ENCODE peak calls at places on chromosomes 11 and 22, in five cellular contexts. One of them, this sample, is unnamed.

GRCh38 chr22:41762980-41763779 is 37.3 kb upstream of the CCDC134 start:
- DNase-seq in fibroblast of pulmonary artery: peak
- DNase-seq in CD8-positive, alpha-beta T cell: peak
- DNase-seq in choroid plexus epithelial cell: peak
- DNase-seq in left lung: no peak
- DNase-seq in this sample: no peak

GRCh38 chr11:2180347-2180746 is 8.7 kb upstream of the TH start:
- DNase-seq in CD8-positive, alpha-beta T cell: no peak
- DNase-seq in left lung: no peak
- DNase-seq in choroid plexus epithelial cell: no peak
- DNase-seq in fibroblast of pulmonary artery: no peak
- DNase-seq in this sample: no peak

GRCh38 chr11:90594658-90595057 is 371.8 kb upstream of the CHORDC1 start:
- DNase-seq in left lung: no peak
- DNase-seq in CD8-positive, alpha-beta T cell: no peak
- DNase-seq in fibroblast of pulmonary artery: no peak
- DNase-seq in choroid plexus epithelial cell: no peak
- DNase-seq in this sample: no peak

GRCh38 chr11:75386912-75387311 is 12.4 kb upstream of the RPS3 start:
- DNase-seq in CD8-positive, alpha-beta T cell: no peak
- DNase-seq in fibroblast of pulmonary artery: no peak
- DNase-seq in choroid plexus epithelial cell: no peak
- DNase-seq in left lung: no peak
- DNase-seq in this sample: no peak

GRCh38 chr11:45431301-45432018 is 145.3 kb upstream of the SYT13 start:
- DNase-seq in choroid plexus epithelial cell: no peak
- DNase-seq in fibroblast of pulmonary artery: no peak
- DNase-seq in left lung: no peak
- DNase-seq in CD8-positive, alpha-beta T cell: no peak
- DNase-seq in this sample: no peak

GRCh38 chr22:50315289-50316113 is 8.1 kb upstream of the PLXNB2 start:
- DNase-seq in CD8-positive, alpha-beta T cell: no peak
- DNase-seq in choroid plexus epithelial cell: no peak
- DNase-seq in fibroblast of pulmonary artery: no peak
- DNase-seq in left lung: peak
- DNase-seq in this sample: no peak

GRCh38 chr11:68256331-68256741 is 15.4 kb downstream of the C11orf24 start:
- DNase-seq in CD8-positive, alpha-beta T cell: no peak
- DNase-seq in fibroblast of pulmonary artery: peak
- DNase-seq in choroid plexus epithelial cell: peak
- DNase-seq in left lung: no peak
- DNase-seq in this sample: peak

GRCh38 chr11:45485070-45485716 is 180.2 kb downstream of the CHST1 start:
- DNase-seq in left lung: no peak
- DNase-seq in fibroblast of pulmonary artery: no peak
- DNase-seq in choroid plexus epithelial cell: peak
- DNase-seq in CD8-positive, alpha-beta T cell: no peak
- DNase-seq in this sample: no peak

GRCh38 chr11:36292311-36292722 is 3.1 kb upstream of the COMMD9 start:
- DNase-seq in CD8-positive, alpha-beta T cell: no peak
- DNase-seq in choroid plexus epithelial cell: peak
- DNase-seq in left lung: no peak
- DNase-seq in fibroblast of pulmonary artery: peak
- DNase-seq in this sample: peak

GRCh38 chr11:27392715-27393114 is 29.7 kb upstream of the CCDC34 start:
- DNase-seq in choroid plexus epithelial cell: peak
- DNase-seq in left lung: no peak
- DNase-seq in fibroblast of pulmonary artery: peak
- DNase-seq in CD8-positive, alpha-beta T cell: no peak
- DNase-seq in this sample: peak

GRCh38 chr11:65437436-65438227 is 15.0 kb downstream of the NEAT1 start:
- DNase-seq in left lung: peak
- DNase-seq in choroid plexus epithelial cell: peak
- DNase-seq in CD8-positive, alpha-beta T cell: no peak
- DNase-seq in fibroblast of pulmonary artery: peak
- DNase-seq in this sample: peak

GRCh38 chr22:46414704-46415103 is 79.2 kb downstream of the TRMU start:
- DNase-seq in CD8-positive, alpha-beta T cell: no peak
- DNase-seq in fibroblast of pulmonary artery: no peak
- DNase-seq in choroid plexus epithelial cell: no peak
- DNase-seq in left lung: no peak
- DNase-seq in this sample: no peak

GRCh38 chr22:49035818-49036457 is 791.7 kb downstream of the BRD1 start:
- DNase-seq in left lung: no peak
- DNase-seq in CD8-positive, alpha-beta T cell: no peak
- DNase-seq in choroid plexus epithelial cell: no peak
- DNase-seq in fibroblast of pulmonary artery: no peak
- DNase-seq in this sample: no peak

GRCh38 chr11:45233121-45233803 is 52.9 kb downstream of the SYT13 start:
- DNase-seq in left lung: no peak
- DNase-seq in CD8-positive, alpha-beta T cell: peak
- DNase-seq in choroid plexus epithelial cell: peak
- DNase-seq in fibroblast of pulmonary artery: peak
- DNase-seq in this sample: peak

DNA sequence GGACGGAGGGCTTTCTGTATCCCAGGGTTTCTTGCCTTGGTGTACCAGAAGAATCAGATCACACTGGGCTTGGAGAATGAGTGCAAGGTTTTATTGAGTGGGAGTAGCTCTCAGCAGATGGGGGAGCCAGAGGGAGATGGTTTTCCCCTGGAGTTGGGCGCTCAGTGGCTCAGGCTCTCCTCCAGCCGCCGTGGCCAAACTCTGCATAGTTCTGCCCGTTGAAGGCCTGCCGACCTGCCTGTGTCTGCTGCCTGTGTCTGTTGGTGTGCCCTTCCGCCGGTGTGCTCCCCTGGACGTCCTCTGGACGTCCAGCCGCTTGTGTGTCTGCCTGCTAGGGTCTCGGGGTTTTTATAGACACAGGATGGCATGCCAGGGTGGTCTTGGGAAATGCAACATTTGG is 4.5 kb upstream of the ALKBH8 start:
- DNase-seq in fibroblast of pulmonary artery: no peak
- DNase-seq in CD8-positive, alpha-beta T cell: no peak
- DNase-seq in choroid plexus epithelial cell: no peak
- DNase-seq in left lung: no peak
- DNase-seq in this sample: no peak
- TF ChIP-seq CTCF in fibroblast of pulmonary artery: no peak
- TF ChIP-seq CTCF in CD8-positive, alpha-beta T cell: no peak
- TF ChIP-seq CTCF in choroid plexus epithelial cell: no peak
- TF ChIP-seq CTCF in left lung: no peak
- TF ChIP-seq CTCF in this sample: no peak

DNA sequence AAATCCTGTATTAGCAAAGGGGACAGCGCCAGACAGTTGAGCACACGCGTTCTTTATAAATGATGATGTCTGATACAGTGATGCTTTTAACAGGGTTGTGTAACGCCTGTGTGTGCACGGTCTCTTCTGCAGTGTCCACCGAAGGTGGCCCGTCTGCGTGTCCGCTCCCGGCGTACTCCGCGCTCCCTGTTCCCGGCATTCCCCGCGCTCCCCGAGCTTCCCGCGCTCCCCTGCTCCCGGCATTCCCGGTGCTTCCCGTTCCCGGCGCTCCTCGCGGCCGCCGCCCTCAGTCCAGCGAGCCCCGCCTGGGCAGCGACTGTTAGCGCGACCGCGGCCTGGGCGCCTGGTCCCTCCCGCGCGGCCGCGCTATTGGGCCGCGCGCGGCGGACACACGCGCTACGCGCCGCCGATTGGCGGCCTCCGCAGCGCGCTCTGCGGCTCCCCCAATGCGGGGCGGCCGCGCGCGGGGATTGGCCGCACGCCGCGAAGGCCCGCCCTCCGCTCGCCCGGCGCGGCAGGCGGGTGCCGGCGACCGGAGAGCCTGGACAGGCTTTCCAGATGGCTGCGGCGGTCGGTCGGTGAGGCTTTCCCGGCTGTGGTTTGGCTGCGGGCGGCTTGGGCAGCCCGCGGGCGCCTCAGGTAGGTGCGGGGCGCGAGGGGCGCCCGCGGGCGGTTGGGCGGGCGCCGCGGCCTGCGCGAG is at the start of gene DGCR8:
- DNase-seq in CD8-positive, alpha-beta T cell: peak
- DNase-seq in fibroblast of pulmonary artery: peak
- DNase-seq in left lung: peak
- DNase-seq in choroid plexus epithelial cell: peak
- DNase-seq in this sample: peak
- H3K4me3 ChIP-seq in CD8-positive, alpha-beta T cell: peak
- H3K4me3 ChIP-seq in fibroblast of pulmonary artery: peak
- H3K4me3 ChIP-seq in left lung: peak
- H3K4me3 ChIP-seq in choroid plexus epithelial cell: peak
- H3K4me3 ChIP-seq in this sample: peak

GRCh38 chr11:119860561-119861094 is 131.6 kb upstream of the NECTIN1 start:
- DNase-seq in fibroblast of pulmonary artery: no peak
- DNase-seq in left lung: no peak
- DNase-seq in choroid plexus epithelial cell: no peak
- DNase-seq in CD8-positive, alpha-beta T cell: no peak
- DNase-seq in this sample: no peak

GRCh38 chr11:119863236-119863635 is 134.2 kb upstream of the NECTIN1 start:
- DNase-seq in choroid plexus epithelial cell: no peak
- DNase-seq in CD8-positive, alpha-beta T cell: no peak
- DNase-seq in fibroblast of pulmonary artery: no peak
- DNase-seq in left lung: no peak
- DNase-seq in this sample: no peak

GRCh38 chr11:119864836-119865235 is 135.8 kb upstream of the NECTIN1 start:
- DNase-seq in choroid plexus epithelial cell: no peak
- DNase-seq in fibroblast of pulmonary artery: no peak
- DNase-seq in left lung: no peak
- DNase-seq in CD8-positive, alpha-beta T cell: no peak
- DNase-seq in this sample: no peak

GRCh38 chr11:119861160-119861559 is 132.2 kb upstream of the NECTIN1 start:
- DNase-seq in fibroblast of pulmonary artery: no peak
- DNase-seq in CD8-positive, alpha-beta T cell: no peak
- DNase-seq in choroid plexus epithelial cell: no peak
- DNase-seq in left lung: no peak
- DNase-seq in this sample: no peak

GRCh38 chr11:119863811-119864601 is 135.0 kb upstream of the NECTIN1 start:
- DNase-seq in CD8-positive, alpha-beta T cell: no peak
- DNase-seq in fibroblast of pulmonary artery: no peak
- DNase-seq in choroid plexus epithelial cell: no peak
- DNase-seq in left lung: no peak
- DNase-seq in this sample: no peak
- TF ChIP-seq CTCF in CD8-positive, alpha-beta T cell: no peak
- TF ChIP-seq CTCF in fibroblast of pulmonary artery: no peak
- TF ChIP-seq CTCF in choroid plexus epithelial cell: no peak
- TF ChIP-seq CTCF in left lung: no peak
- TF ChIP-seq CTCF in this sample: no peak

GRCh38 chr22:38870791-38871359 is 1.1 kb downstream of the CBX6 start:
- DNase-seq in choroid plexus epithelial cell: no peak
- DNase-seq in fibroblast of pulmonary artery: no peak
- DNase-seq in CD8-positive, alpha-beta T cell: no peak
- DNase-seq in left lung: no peak
- DNase-seq in this sample: no peak

GRCh38 chr22:38871360-38872171 is 450 bp downstream of the CBX6 start:
- DNase-seq in left lung: no peak
- DNase-seq in fibroblast of pulmonary artery: no peak
- DNase-seq in CD8-positive, alpha-beta T cell: peak
- DNase-seq in choroid plexus epithelial cell: no peak
- DNase-seq in this sample: no peak

GRCh38 chr22:38869663-38870062 is 2.4 kb downstream of the CBX6 start:
- DNase-seq in choroid plexus epithelial cell: no peak
- DNase-seq in fibroblast of pulmonary artery: no peak
- DNase-seq in left lung: no peak
- DNase-seq in CD8-positive, alpha-beta T cell: peak
- DNase-seq in this sample: no peak

GRCh38 chr22:38868886-38869381 is 3.1 kb downstream of the CBX6 start:
- DNase-seq in left lung: peak
- DNase-seq in fibroblast of pulmonary artery: peak
- DNase-seq in choroid plexus epithelial cell: peak
- DNase-seq in CD8-positive, alpha-beta T cell: peak
- DNase-seq in this sample: peak

GRCh38 chr22:38870312-38870741 is 1.7 kb downstream of the CBX6 start:
- DNase-seq in left lung: peak
- DNase-seq in choroid plexus epithelial cell: peak
- DNase-seq in fibroblast of pulmonary artery: peak
- DNase-seq in CD8-positive, alpha-beta T cell: peak
- DNase-seq in this sample: peak
- H3K4me3 ChIP-seq in left lung: peak
- H3K4me3 ChIP-seq in choroid plexus epithelial cell: peak
- H3K4me3 ChIP-seq in fibroblast of pulmonary artery: peak
- H3K4me3 ChIP-seq in CD8-positive, alpha-beta T cell: peak
- H3K4me3 ChIP-seq in this sample: peak

DNA sequence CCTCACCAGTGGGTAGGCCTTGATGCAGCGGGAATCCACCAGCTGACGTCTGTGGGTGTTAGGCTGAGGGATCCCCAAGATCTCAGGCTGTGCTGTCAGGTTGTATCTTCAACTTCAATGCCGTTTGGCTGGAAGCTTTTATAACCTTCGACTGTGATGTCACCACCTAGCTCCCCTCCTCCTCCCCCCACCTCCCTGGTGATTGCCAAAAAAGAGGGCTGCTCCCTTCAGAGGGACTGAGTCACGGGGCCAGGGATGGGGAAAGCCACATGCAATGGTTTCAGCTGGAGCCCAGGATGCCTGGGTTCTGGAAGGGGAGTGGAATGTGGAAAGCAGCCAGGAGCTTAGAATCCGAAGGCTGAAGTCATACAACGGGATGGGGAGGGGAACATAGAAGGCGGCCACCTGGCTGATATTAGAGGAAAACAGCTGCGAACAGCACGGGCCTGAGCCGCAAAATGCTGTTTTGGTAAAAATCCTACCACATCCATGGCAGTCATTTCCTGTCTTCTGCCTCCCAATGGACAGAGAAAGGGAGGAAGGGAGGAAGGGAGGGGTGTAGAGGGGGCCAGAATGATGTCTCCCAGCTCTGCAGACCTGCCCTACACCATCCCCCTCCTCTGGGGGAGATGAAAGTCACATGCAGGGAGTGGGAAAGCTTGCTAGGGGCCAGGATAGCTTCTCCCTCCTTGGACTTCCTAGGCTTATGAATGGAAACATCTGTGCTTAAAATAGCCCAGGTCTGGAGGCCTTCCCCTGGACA is at the start of gene LRRN4CL:
- DNase-seq in left lung: no peak
- DNase-seq in CD8-positive, alpha-beta T cell: no peak
- DNase-seq in choroid plexus epithelial cell: peak
- DNase-seq in fibroblast of pulmonary artery: peak
- DNase-seq in this sample: peak
- TF ChIP-seq CTCF in left lung: no peak
- TF ChIP-seq CTCF in CD8-positive, alpha-beta T cell: no peak
- TF ChIP-seq CTCF in choroid plexus epithelial cell: peak
- TF ChIP-seq CTCF in fibroblast of pulmonary artery: no peak
- TF ChIP-seq CTCF in this sample: no peak

This sample was measured in astrocyte of the spinal cord.